ENCODE peak calls at places on chromosome 19, in eight cellular contexts. S, E, M, D, Y, Z, O and C are unnamed samples.

GRCh38 chr19:44987148-44987675 is 14.1 kb upstream of the RELB start:
- DNase-seq in S (no peak), E (no peak), M (no peak), D (no peak), Y (no peak), Z (no peak), O (no peak), C (no peak)

GRCh38 chr19:47573076-47574026 is at the start of gene ZNF541:
- DNase-seq in S (peak; percentile 43), E (peak; percentile 72), M (no peak), D (peak; percentile 83), Y (peak; percentile 61), Z (peak; percentile 12), O (peak; percentile 2), C (peak; percentile 59)

GRCh38 chr19:1259206-1259872 is 9.8 kb upstream of the CIRBP start:
- DNase-seq in S (peak; percentile 81), E (peak; percentile 78), M (peak; percentile 25), D (peak; percentile 88), Y (peak; percentile 72), Z (peak; percentile 51), O (no peak), C (peak; percentile 87)

GRCh38 chr19:57807541-57807940 is 7.2 kb downstream of the ZNF552 start:
- DNase-seq in S (no peak), E (no peak), M (no peak), D (no peak), Y (no peak), Z (no peak), O (no peak), C (no peak)

GRCh38 chr19:19554074-19555023 is 16.3 kb downstream of the CILP2 start:
- DNase-seq in S (peak; percentile 84), E (peak; percentile 57), M (no peak), D (peak; percentile 76), Y (peak; percentile 65), Z (peak; percentile 21), O (no peak), C (peak; percentile 61)

GRCh38 chr19:18478545-18479311 is 40.8 kb upstream of the ISYNA1 start:
- DNase-seq in S (no peak), E (peak; percentile 87), M (peak; percentile 83), D (peak; percentile 82), Y (peak; percentile 70), Z (peak; percentile 94), O (peak; percentile 73), C (peak; percentile 66)

GRCh38 chr19:34778342-34778741 is 5.3 kb upstream of the ZNF599 start:
- DNase-seq in S (no peak), E (no peak), M (no peak), D (no peak), Y (no peak), Z (no peak), O (no peak), C (no peak)

GRCh38 chr19:49133621-49134454 is 14.5 kb downstream of the PPFIA3 start:
- DNase-seq in S (peak; percentile 91), E (peak; percentile 69), M (peak; percentile 73), D (peak; percentile 91), Y (peak; percentile 90), Z (peak; percentile 70), O (no peak), C (peak; percentile 94)

GRCh38 chr19:52270266-52270885 is 989 bp downstream of the ZNF766 start:
- DNase-seq in S (peak; percentile 35), E (no peak), M (peak; percentile 47), D (no peak), Y (no peak), Z (peak; percentile 17), O (no peak), C (peak; percentile 9)

GRCh38 chr19:20664917-20665781 is 3.8 kb upstream of the ZNF626 start:
- DNase-seq in S (peak; percentile 49), E (peak; percentile 49), M (no peak), D (peak; percentile 61), Y (no peak), Z (no peak), O (no peak), C (no peak)

GRCh38 chr19:37983916-37984315 is 76.9 kb downstream of the SIPA1L3 start:
- DNase-seq in S (no peak), E (no peak), M (no peak), D (no peak), Y (no peak), Z (no peak), O (no peak), C (no peak)

GRCh38 chr19:6098574-6098973 is 11.7 kb downstream of the RFX2 start:
- DNase-seq in S (no peak), E (no peak), M (no peak), D (no peak), Y (no peak), Z (no peak), O (no peak), C (no peak)

GRCh38 chr19:50497030-50497420 is 14.0 kb downstream of the JOSD2 start:
- DNase-seq in S (no peak), E (peak; percentile 9), M (no peak), D (no peak), Y (no peak), Z (no peak), O (no peak), C (peak; percentile 13)

GRCh38 chr19:46580247-46580646 is 20.9 kb upstream of the CALM3 start:
- DNase-seq in S (no peak), E (no peak), M (no peak), D (no peak), Y (no peak), Z (no peak), O (no peak), C (no peak)

GRCh38 chr19:50669319-50670101 is 20.3 kb downstream of the C19orf81 start:
- DNase-seq in S (peak; percentile 35), E (no peak), M (peak; percentile 69), D (no peak), Y (peak; percentile 30), Z (peak; percentile 15), O (no peak), C (peak; percentile 32)

GRCh38 chr19:40907968-40908735 is 26.1 kb upstream of the CYP2A7 start:
- DNase-seq in S (peak; percentile 78), E (no peak), M (no peak), D (peak; percentile 78), Y (no peak), Z (no peak), O (no peak), C (peak; percentile 51)

GRCh38 chr19:14677464-14677863 is 2.8 kb upstream of the ADGRE3 start:
- DNase-seq in S (no peak), E (no peak), M (no peak), D (no peak), Y (no peak), Z (no peak), O (no peak), C (no peak)

GRCh38 chr19:42176990-42177685 is 40.3 kb downstream of the DEDD2 start:
- DNase-seq in S (peak; percentile 90), E (peak; percentile 71), M (peak; percentile 90), D (peak; percentile 88), Y (peak; percentile 71), Z (peak; percentile 76), O (no peak), C (peak; percentile 82)

GRCh38 chr19:2239771-2240770 is 3.4 kb downstream of the SF3A2 start:
- DNase-seq in S (peak; percentile 80), E (no peak), M (no peak), D (no peak), Y (no peak), Z (peak; percentile 48), O (no peak), C (no peak)

GRCh38 chr19:48741222-48741999 is 1.0 kb upstream of the RASIP1 start:
- DNase-seq in S (peak; percentile 78), E (peak; percentile 58), M (peak; percentile 66), D (peak; percentile 77), Y (peak; percentile 66), Z (no peak), O (no peak), C (peak; percentile 72)

GRCh38 chr19:34317311-34317927 is 47.6 kb upstream of the GPI start:
- DNase-seq in S (no peak), E (no peak), M (no peak), D (no peak), Y (no peak), Z (no peak), O (peak; percentile 31), C (no peak)

GRCh38 chr19:4083677-4084546 is 17.2 kb upstream of the ZBTB7A start:
- DNase-seq in S (peak; percentile 50), E (peak; percentile 21), M (no peak), D (peak; percentile 79), Y (peak; percentile 89), Z (no peak), O (no peak), C (peak; percentile 87)
- H3K4me1 ChIP-seq in S (no peaks in the 10 kb centered on the region), E (no peaks in the 10 kb centered on the region), M (peaks cover 6% of the 10 kb centered on the region), D (peaks cover 13% of the 10 kb centered on the region), Y (peaks cover 52% of the 10 kb centered on the region), Z (peaks cover 2% of the 10 kb centered on the region), O (peaks cover 4% of the 10 kb centered on the region), C (peaks cover 36% of the 10 kb centered on the region)

DNA sequence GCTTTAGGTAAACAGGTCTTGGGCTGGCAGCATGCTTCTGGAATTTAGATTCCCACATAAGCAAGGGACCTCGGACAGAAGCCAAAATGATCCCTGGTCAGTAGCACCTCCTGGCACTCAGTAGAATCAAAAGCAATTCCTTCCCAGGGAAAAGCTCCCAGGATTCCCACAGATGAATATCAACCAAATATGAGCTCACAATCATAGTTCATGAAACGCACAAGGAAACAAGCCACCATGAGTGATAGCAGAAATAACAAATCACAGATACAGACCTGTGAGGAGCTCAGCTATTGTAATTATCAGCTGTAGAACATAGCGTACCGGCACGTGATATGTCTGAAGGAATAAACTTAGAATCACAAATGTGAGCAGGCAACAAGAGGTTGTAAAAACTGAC is 21.8 kb upstream of the PLAUR start:
- DNase-seq in S (no peak), E (no peak), M (no peak), D (no peak), Y (no peak), Z (no peak), O (no peak), C (no peak)
- H3K4me1 ChIP-seq in S (no peaks in the 10 kb centered on the region), E (no peaks in the 10 kb centered on the region), M (peaks cover 6% of the 10 kb centered on the region), D (no peaks in the 10 kb centered on the region), Y (no peaks in the 10 kb centered on the region), Z (peaks cover 2% of the 10 kb centered on the region), O (no peaks in the 10 kb centered on the region), C (no peaks in the 10 kb centered on the region)

GRCh38 chr19:56114051-56114694 is 6.9 kb downstream of the ZNF787 start:
- DNase-seq in S (no peak), E (no peak), M (no peak), D (no peak), Y (no peak), Z (no peak), O (no peak), C (no peak)
- H3K4me1 ChIP-seq in S (peaks cover 46% of the 10 kb centered on the region), E (peaks cover 87% of the 10 kb centered on the region), M (peaks cover 27% of the 10 kb centered on the region), D (peaks cover 77% of the 10 kb centered on the region), Y (peaks cover 100% of the 10 kb centered on the region), Z (peaks cover 23% of the 10 kb centered on the region), O (peaks cover 73% of the 10 kb centered on the region), C (peaks cover 64% of the 10 kb centered on the region)

GRCh38 chr19:10220695-10221094 is 10.4 kb downstream of the S1PR2 start:
- DNase-seq in S (no peak), E (no peak), M (no peak), D (no peak), Y (no peak), Z (no peak), O (no peak), C (no peak)

GRCh38 chr19:10222201-10222890 is 8.8 kb downstream of the S1PR2 start:
- DNase-seq in S (no peak), E (no peak), M (no peak), D (no peak), Y (no peak), Z (no peak), O (no peak), C (no peak)

GRCh38 chr19:10217085-10217484 is 14.0 kb downstream of the S1PR2 start:
- DNase-seq in S (no peak), E (no peak), M (no peak), D (no peak), Y (no peak), Z (no peak), O (no peak), C (no peak)

GRCh38 chr19:10223488-10224213 is 7.5 kb downstream of the S1PR2 start:
- DNase-seq in S (no peak), E (no peak), M (no peak), D (no peak), Y (no peak), Z (no peak), O (no peak), C (no peak)

GRCh38 chr19:10219678-10220077 is 11.5 kb downstream of the S1PR2 start:
- DNase-seq in S (peak; percentile 87), E (no peak), M (no peak), D (no peak), Y (no peak), Z (peak; percentile 89), O (no peak), C (no peak)
- H3K4me1 ChIP-seq in S (no peaks in the 10 kb centered on the region), E (no peaks in the 10 kb centered on the region), M (peaks cover 4% of the 10 kb centered on the region), D (no peaks in the 10 kb centered on the region), Y (peaks cover 4% of the 10 kb centered on the region), Z (peaks cover 5% of the 10 kb centered on the region), O (no peaks in the 10 kb centered on the region), C (no peaks in the 10 kb centered on the region)